ENCODE peak calls at places on chromosomes 16 and 17, in eight cellular contexts. P, T, B, Q, O, D, R and U are unnamed samples.

GRCh38 chr17:67262420-67262819 is 17.4 kb upstream of the HELZ start:
- DNase-seq in Q (no peak), R (peak; percentile 62), D (no peak), T (no peak), O (no peak), P (no peak), B (no peak), U (no peak)

GRCh38 chr16:11123666-11124065 is 132.3 kb downstream of the SOCS1 start:
- DNase-seq in D (no peak), P (no peak), O (no peak), R (no peak), T (no peak), Q (no peak), B (no peak), U (no peak)

GRCh38 chr17:40949406-40949805 is 12.0 kb upstream of the KRT23 start:
- DNase-seq in Q (no peak), B (no peak), P (peak; percentile 26), T (no peak), D (no peak), R (peak; percentile 35), O (no peak), U (no peak)

GRCh38 chr16:89921699-89922476 is 1.3 kb upstream of the TUBB3 start:
- DNase-seq in P (peak; percentile 50), R (peak; percentile 95), D (peak; percentile 60), B (peak; percentile 75), Q (peak; percentile 93), T (peak; percentile 46), O (peak; percentile 81), U (peak; percentile 71)

GRCh38 chr16:2757344-2757743 is 4.9 kb downstream of the SRRM2 start:
- DNase-seq in O (no peak), T (no peak), B (no peak), R (no peak), D (no peak), P (no peak), Q (no peak), U (no peak)

GRCh38 chr16:54812229-54812628 is 118.4 kb upstream of the IRX5 start:
- DNase-seq in D (no peak), B (no peak), O (no peak), P (no peak), T (no peak), R (no peak), Q (no peak), U (no peak)

GRCh38 chr17:29619251-29619650 is 3.5 kb downstream of the CORO6 start:
- DNase-seq in R (no peak), D (peak; percentile 66), P (peak; percentile 92), T (no peak), O (no peak), B (no peak), Q (peak; percentile 61), U (no peak)

GRCh38 chr17:39903158-39903884 is 15.1 kb downstream of the GSDMB start:
- DNase-seq in R (no peak), Q (no peak), D (no peak), P (no peak), O (no peak), B (no peak), T (no peak), U (no peak)

GRCh38 chr16:26816885-26817571 is 249.7 kb upstream of the C16orf82 start:
- DNase-seq in D (no peak), P (no peak), R (no peak), Q (no peak), T (no peak), O (no peak), B (no peak), U (no peak)

GRCh38 chr17:45296003-45296832 is 20.6 kb downstream of the MAP3K14 start:
- DNase-seq in O (no peak), D (no peak), P (no peak), T (no peak), Q (no peak), B (no peak), R (no peak), U (no peak)

GRCh38 chr16:14007460-14007859 is 63.7 kb upstream of the MRTFB start:
- DNase-seq in O (no peak), R (no peak), T (no peak), P (no peak), B (no peak), Q (no peak), D (no peak), U (no peak)

GRCh38 chr16:8623634-8624033 is 2.1 kb downstream of the METTL22 start:
- DNase-seq in D (no peak), Q (peak; percentile 29), P (no peak), R (no peak), B (no peak), T (no peak), O (no peak), U (no peak)

GRCh38 chr16:75208242-75208825 is 1.4 kb upstream of the CTRB2 start:
- DNase-seq in P (no peak), R (no peak), T (no peak), O (no peak), Q (no peak), D (no peak), B (no peak), U (no peak)

GRCh38 chr16:2752850-2753522 is 548 bp downstream of the SRRM2 start:
- DNase-seq in P (peak; percentile 92), R (peak; percentile 94), D (peak; percentile 76), O (peak; percentile 88), Q (peak; percentile 93), B (peak; percentile 88), T (peak; percentile 90), U (no peak)

GRCh38 chr17:9798724-9799123 is 7.3 kb upstream of the DHRS7C start:
- DNase-seq in B (no peak), D (no peak), P (no peak), Q (no peak), T (no peak), R (no peak), O (no peak), U (no peak)

GRCh38 chr16:85475233-85475632 is 137.9 kb upstream of the GSE1 start:
- DNase-seq in Q (no peak), B (peak; percentile 58), T (no peak), R (no peak), P (no peak), O (no peak), D (no peak), U (no peak)

GRCh38 chr16:50166511-50167500 is 13.7 kb downstream of the TENT4B start:
- DNase-seq in B (no peak), R (no peak), P (no peak), D (no peak), Q (no peak), T (no peak), O (no peak), U (no peak)

GRCh38 chr16:9248162-9248561 is 156.7 kb downstream of the HAPSTR1 start:
- DNase-seq in P (no peak), B (no peak), R (no peak), Q (no peak), T (no peak), D (no peak), O (no peak), U (no peak)

GRCh38 chr17:48871551-48872351 is 20.8 kb upstream of the ATP5MC1 start:
- DNase-seq in D (no peak), P (no peak), T (peak; percentile 85), O (peak; percentile 33), R (peak; percentile 87), Q (no peak), B (peak; percentile 35), U (no peak)

GRCh38 chr17:71173963-71174362 is 946.9 kb upstream of the SOX9 start:
- DNase-seq in T (no peak), B (no peak), D (no peak), P (no peak), R (no peak), O (no peak), Q (no peak), U (no peak)

DNA sequence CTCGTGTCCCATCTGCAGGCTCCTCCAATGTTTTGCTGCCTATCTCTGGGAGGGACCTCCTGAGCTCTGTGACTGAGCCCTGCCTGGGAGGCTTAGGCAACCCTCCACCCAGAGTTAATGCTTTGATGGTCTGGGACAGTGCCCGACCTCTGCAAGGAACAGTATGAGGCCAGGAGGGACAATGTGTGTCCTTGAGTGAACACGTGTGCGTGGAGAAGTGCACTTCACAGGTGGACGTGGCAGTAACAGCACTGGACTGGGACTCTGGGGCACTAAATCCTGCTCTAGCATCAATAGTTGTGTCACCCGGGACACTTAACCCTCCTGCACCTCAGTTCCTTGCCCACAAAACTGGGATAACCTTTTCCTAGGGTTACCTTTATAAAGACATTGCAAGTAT is 4.6 kb downstream of the UBTF start:
- DNase-seq in P (no peak), D (no peak), Q (no peak), B (no peak), T (no peak), R (no peak), O (no peak), U (no peak)
- H3K36me3 ChIP-seq in P (peaks cover 30% of the 10 kb centered on the region), D (peaks cover 15% of the 10 kb centered on the region), Q (peaks cover 46% of the 10 kb centered on the region), B (no peaks in the 10 kb centered on the region), T (peaks cover 9% of the 10 kb centered on the region), R (peaks cover 3% of the 10 kb centered on the region), O (peaks cover 68% of the 10 kb centered on the region), U (peaks cover 36% of the 10 kb centered on the region)

GRCh38 chr16:30110661-30111060 is 2.7 kb downstream of the GDPD3 start:
- DNase-seq in P (no peak), B (no peak), Q (no peak), D (no peak), O (no peak), T (no peak), R (no peak), U (no peak)
- TF ChIP-seq CTCF in P (no peak), B (no peak), Q (no peak), D (no peak), O (no peak), T (no peak), R (no peak), U (no peak)

DNA sequence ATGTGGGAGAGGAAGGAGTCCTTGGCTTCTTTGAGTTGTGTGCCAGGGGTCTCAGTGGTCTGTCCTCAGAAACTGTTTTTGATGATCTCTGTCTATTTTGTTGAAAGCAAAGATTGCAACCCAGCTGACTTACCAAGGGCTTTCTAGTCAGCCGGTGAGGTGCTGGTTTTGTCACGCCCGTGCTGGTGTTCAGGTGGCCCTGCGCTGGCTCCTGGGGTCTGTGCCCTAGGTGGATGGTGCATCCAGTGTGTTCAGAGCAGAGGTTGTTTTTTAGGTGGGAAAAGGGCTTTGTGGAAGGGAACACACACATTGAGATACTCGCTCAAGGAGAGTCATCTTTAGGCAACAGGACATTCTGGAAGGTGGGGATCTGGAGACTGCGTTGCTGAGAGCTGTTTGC is 51.0 kb downstream of the BANP start:
- DNase-seq in B (no peak), P (no peak), T (no peak), O (no peak), D (no peak), R (no peak), Q (peak; percentile 17), U (no peak)
- H3K36me3 ChIP-seq in B (no peaks in the 10 kb centered on the region), P (no peaks in the 10 kb centered on the region), T (peaks cover 3% of the 10 kb centered on the region), O (peaks cover 34% of the 10 kb centered on the region), D (peaks cover 3% of the 10 kb centered on the region), R (no peaks in the 10 kb centered on the region), Q (peaks cover 6% of the 10 kb centered on the region), U (peaks cover 7% of the 10 kb centered on the region)

DNA sequence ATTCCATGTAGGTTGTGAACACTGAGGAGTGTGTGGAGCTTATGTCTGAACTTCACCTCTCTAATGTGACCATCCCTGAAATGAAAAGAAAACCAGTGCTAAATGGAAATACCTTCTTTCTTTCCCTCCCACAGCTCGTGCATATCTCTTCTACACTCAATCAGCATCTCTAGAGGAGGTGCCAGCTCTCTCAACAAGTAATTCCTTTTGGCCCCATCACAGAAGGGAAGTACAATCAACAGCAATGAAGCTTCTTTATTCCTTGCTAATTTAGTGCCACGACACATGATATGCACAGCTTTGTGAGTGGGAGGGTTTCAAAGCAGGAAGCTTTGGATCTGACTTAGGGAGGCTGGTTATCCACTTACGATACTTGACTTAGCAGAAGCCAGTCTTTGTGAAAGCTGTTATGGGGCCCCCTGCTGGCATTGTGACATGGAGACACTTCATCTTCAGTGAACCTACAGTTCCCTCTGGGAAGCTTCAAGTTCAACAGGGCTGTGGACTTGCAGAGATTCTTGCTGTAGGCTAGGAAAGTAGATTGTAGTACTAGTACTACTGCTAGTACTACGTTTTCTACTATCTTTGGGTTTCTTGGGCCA is 81.0 kb downstream of the TMEM100 start:
- DNase-seq in B (peak; percentile 75), Q (peak; percentile 90), T (peak; percentile 64), P (peak; percentile 88), R (peak; percentile 71), O (peak; percentile 48), D (peak; percentile 76), U (no peak)
- TF ChIP-seq CTCF in B (peak; percentile 44), Q (peak; percentile 34), T (no peak), P (peak; percentile 84), R (peak; percentile 60), O (peak; percentile 40), D (peak; percentile 64), U (peak; percentile 29)